ENCODE peak calls at places on chromosomes 2 and 18, in four cellular contexts. One of them, this sample, is unnamed.

GRCh38 chr2:207706936-207707860 is 4.2 kb upstream of the CCNYL1 start:
- DNase-seq in psoas muscle: no peak
- DNase-seq in HepG2: no peak
- DNase-seq in fibroblast of lung: no peak
- DNase-seq in this sample: no peak

GRCh38 chr2:53802617-53803115 is 15.8 kb downstream of the ERLEC1 start:
- DNase-seq in fibroblast of lung: no peak
- DNase-seq in psoas muscle: no peak
- DNase-seq in HepG2: no peak
- DNase-seq in this sample: no peak

GRCh38 chr2:203451011-203451410 is 84.1 kb downstream of the RAPH1 start:
- DNase-seq in HepG2: no peak
- DNase-seq in psoas muscle: no peak
- DNase-seq in fibroblast of lung: peak
- DNase-seq in this sample: no peak

GRCh38 chr2:120244656-120245519 is 7.8 kb upstream of the RALB start:
- DNase-seq in fibroblast of lung: no peak
- DNase-seq in HepG2: no peak
- DNase-seq in psoas muscle: no peak
- DNase-seq in this sample: no peak

GRCh38 chr2:152155209-152155608 is 20.4 kb downstream of the STAM2 start:
- DNase-seq in HepG2: peak
- DNase-seq in fibroblast of lung: no peak
- DNase-seq in psoas muscle: no peak
- DNase-seq in this sample: no peak

GRCh38 chr2:230418341-230419016 is 2.5 kb downstream of the SP100 start:
- DNase-seq in HepG2: no peak
- DNase-seq in fibroblast of lung: peak
- DNase-seq in psoas muscle: no peak
- DNase-seq in this sample: no peak

GRCh38 chr2:232611559-232612218 is 21.7 kb upstream of the EFHD1 start:
- DNase-seq in HepG2: peak
- DNase-seq in fibroblast of lung: peak
- DNase-seq in psoas muscle: peak
- DNase-seq in this sample: no peak

GRCh38 chr2:156118753-156119416 is 213.6 kb downstream of the NR4A2 start:
- DNase-seq in psoas muscle: no peak
- DNase-seq in HepG2: no peak
- DNase-seq in fibroblast of lung: no peak
- DNase-seq in this sample: no peak

GRCh38 chr2:44969936-44970335 is 28.4 kb downstream of the SIX3 start:
- DNase-seq in psoas muscle: no peak
- DNase-seq in fibroblast of lung: no peak
- DNase-seq in HepG2: no peak
- DNase-seq in this sample: no peak

GRCh38 chr2:46179037-46179621 is 118.1 kb upstream of the EPAS1 start:
- DNase-seq in psoas muscle: peak
- DNase-seq in HepG2: no peak
- DNase-seq in fibroblast of lung: peak
- DNase-seq in this sample: no peak

GRCh38 chr2:33188799-33189198 is 242.0 kb downstream of the LTBP1 start:
- DNase-seq in HepG2: no peak
- DNase-seq in psoas muscle: no peak
- DNase-seq in fibroblast of lung: no peak
- DNase-seq in this sample: no peak

DNA sequence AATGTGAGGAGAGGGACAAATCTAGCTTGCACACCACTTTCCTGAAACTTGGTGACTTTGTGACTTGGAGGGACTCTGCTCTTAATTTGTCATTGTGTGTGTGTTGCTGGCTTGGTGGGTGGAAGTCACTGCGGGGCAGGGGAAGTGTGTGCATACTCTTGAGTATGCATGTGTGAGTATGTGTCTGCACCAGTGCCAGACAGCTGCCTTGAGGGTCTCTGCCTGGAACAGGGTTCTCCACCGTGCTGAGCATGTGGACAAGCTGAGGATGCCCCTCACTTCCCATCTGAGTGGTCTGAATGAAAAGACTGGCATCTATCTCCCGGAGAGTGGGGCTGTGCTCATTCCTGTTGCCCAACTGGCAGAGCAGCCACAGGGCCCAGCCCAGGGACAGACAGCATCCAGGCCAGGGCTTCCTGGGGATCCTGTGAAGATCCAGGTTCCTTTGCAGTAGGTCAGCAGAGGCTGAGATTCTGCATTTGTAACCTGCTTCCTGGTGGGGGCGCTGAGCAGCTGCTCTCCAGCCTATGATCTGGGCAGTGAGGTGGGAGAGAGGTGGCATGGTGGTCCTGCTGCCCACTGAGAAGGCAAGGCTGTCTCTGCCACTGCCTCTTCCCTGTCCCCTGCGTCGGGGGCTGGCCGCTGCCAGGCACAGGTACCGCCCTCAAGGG is 138.9 kb upstream of the HAAO start:
- DNase-seq in fibroblast of lung: no peak
- DNase-seq in psoas muscle: no peak
- DNase-seq in HepG2: peak
- DNase-seq in this sample: no peak
- TF ChIP-seq CTCF in fibroblast of lung: peak
- TF ChIP-seq CTCF in psoas muscle: no peak
- TF ChIP-seq CTCF in HepG2: peak
- TF ChIP-seq CTCF in this sample: peak

GRCh38 chr2:241701405-241702154 is at the start of gene ING5:
- DNase-seq in psoas muscle: peak
- DNase-seq in fibroblast of lung: peak
- DNase-seq in HepG2: peak
- DNase-seq in this sample: peak
- TF ChIP-seq CTCF in psoas muscle: no peak
- TF ChIP-seq CTCF in fibroblast of lung: no peak
- TF ChIP-seq CTCF in HepG2: no peak
- TF ChIP-seq CTCF in this sample: no peak

DNA sequence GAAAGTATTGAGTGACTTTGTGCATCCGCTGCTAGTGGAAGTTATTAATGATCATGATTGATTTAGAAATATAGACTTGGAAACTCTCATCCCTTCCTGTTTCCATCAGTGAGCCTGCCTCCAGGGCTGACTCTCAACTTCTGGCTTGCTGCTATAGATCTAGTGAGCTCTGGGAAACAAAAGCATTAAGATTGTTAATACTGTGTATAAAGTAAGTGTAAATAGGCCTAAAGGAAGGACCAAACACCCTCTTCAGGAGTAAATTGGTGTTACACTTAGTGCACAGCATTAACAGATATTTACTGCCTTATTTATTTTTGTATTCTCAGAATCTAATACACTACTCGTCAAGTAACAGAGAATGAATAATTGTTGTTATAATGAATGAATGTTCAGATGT is 285.6 kb downstream of the THSD7B start:
- DNase-seq in psoas muscle: no peak
- DNase-seq in HepG2: no peak
- DNase-seq in fibroblast of lung: no peak
- DNase-seq in this sample: no peak
- TF ChIP-seq CTCF in psoas muscle: no peak
- TF ChIP-seq CTCF in HepG2: peak
- TF ChIP-seq CTCF in fibroblast of lung: no peak
- TF ChIP-seq CTCF in this sample: peak

DNA sequence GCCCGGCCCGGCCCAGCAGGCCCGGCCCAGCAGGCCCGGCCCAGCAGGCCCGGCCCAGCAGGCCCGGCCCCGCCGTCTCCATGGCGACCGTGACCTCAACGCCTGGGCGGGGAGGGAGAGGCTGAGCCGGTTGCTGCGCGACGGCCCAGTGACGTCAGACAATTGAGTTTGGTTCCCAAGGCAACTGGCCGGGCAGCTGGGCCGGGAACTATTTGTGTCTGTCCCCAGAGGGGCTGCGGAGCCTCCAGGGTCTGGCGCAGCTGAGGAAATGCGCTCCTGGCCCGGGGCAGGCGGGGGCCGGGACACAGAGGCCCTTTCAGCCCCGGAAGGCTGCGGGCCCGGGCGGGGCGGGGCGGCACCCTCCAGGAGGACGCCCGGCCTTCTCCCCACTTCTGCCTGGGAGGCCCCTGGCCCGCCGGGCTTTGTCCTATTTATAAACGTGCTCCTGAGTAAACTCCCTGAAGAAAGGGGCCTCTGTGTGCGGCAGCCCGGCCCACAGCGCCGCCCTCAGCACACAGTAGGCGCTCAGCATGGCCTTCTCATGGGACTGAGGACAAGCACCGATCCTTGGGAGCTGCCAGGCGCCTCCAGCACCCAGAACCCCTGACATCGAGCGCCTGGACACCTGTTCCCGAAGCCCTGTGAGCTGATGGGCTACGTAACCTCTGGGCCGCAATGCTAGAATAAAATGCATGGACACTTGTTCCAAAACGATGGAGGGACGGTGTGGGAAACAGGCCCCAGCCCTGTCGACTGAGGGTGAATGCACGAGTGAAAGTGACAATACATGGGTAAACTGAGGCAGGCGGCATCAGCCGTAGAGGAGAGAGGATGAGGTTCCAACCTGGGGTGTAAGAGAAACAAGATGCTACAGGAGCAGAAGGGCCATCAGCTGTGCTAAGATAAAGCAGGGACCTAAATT is 12.3 kb downstream of the TEX44 start:
- DNase-seq in fibroblast of lung: peak
- DNase-seq in HepG2: peak
- DNase-seq in psoas muscle: peak
- DNase-seq in this sample: peak
- TF ChIP-seq CTCF in fibroblast of lung: no peak
- TF ChIP-seq CTCF in HepG2: peak
- TF ChIP-seq CTCF in psoas muscle: no peak
- TF ChIP-seq CTCF in this sample: no peak

GRCh38 chr2:7752291-7752690 is 835.1 kb downstream of the RNF144A start:
- DNase-seq in psoas muscle: no peak
- DNase-seq in HepG2: no peak
- DNase-seq in fibroblast of lung: no peak
- DNase-seq in this sample: no peak

GRCh38 chr2:7753777-7754176 is 836.6 kb downstream of the RNF144A start:
- DNase-seq in psoas muscle: no peak
- DNase-seq in fibroblast of lung: no peak
- DNase-seq in HepG2: no peak
- DNase-seq in this sample: no peak

GRCh38 chr2:7759898-7760297 is 842.7 kb downstream of the RNF144A start:
- DNase-seq in fibroblast of lung: no peak
- DNase-seq in psoas muscle: no peak
- DNase-seq in HepG2: no peak
- DNase-seq in this sample: no peak

DNA sequence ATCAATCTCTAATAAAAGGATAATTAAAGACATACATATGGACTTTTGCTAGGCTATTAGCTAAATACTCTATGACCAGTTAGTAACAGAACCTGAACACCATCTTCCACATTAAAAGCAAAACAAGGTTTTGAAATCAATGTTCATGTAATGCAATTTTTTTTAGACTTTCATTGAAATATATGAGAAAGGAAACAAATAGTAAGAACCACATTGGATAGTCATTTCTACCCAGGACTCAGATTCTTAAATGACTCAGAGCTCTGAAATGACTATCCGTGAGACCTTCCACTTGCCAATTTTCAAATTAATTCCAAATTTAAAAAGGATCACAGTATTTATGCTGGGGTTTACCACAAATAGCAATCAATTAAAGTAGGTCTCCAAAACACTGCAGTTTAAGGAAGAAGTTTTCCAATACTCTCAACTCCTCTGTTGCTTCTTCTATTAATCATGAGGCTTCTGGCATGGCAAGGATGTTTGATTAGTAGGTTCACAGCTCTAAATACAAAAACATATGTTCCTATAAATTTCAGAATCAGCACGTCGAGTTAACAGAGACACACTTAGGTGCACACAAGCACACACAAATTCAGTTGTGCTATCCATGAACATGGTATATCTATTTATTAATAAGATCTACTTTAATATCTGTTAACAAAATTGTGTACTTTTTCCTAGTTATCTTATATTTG is 841.0 kb downstream of the RNF144A start:
- DNase-seq in HepG2: no peak
- DNase-seq in psoas muscle: no peak
- DNase-seq in fibroblast of lung: peak
- DNase-seq in this sample: no peak
- TF ChIP-seq CTCF in HepG2: no peak
- TF ChIP-seq CTCF in psoas muscle: no peak
- TF ChIP-seq CTCF in fibroblast of lung: no peak
- TF ChIP-seq CTCF in this sample: no peak

GRCh38 chr2:75290600-75291140 is 91.3 kb upstream of the TACR1 start:
- DNase-seq in psoas muscle: no peak
- DNase-seq in HepG2: no peak
- DNase-seq in fibroblast of lung: peak
- DNase-seq in this sample: no peak
- TF ChIP-seq CTCF in psoas muscle: peak
- TF ChIP-seq CTCF in HepG2: peak
- TF ChIP-seq CTCF in fibroblast of lung: peak
- TF ChIP-seq CTCF in this sample: peak

GRCh38 chr18:49548266-49548665 is 13.6 kb upstream of the LIPG start:
- DNase-seq in HepG2: peak
- DNase-seq in psoas muscle: no peak
- DNase-seq in fibroblast of lung: peak
- DNase-seq in this sample: no peak
- TF ChIP-seq CTCF in HepG2: no peak
- TF ChIP-seq CTCF in psoas muscle: no peak
- TF ChIP-seq CTCF in fibroblast of lung: no peak
- TF ChIP-seq CTCF in this sample: no peak

GRCh38 chr2:191320881-191321280 is 75.7 kb downstream of the MYO1B start:
- DNase-seq in psoas muscle: no peak
- DNase-seq in fibroblast of lung: no peak
- DNase-seq in HepG2: no peak
- DNase-seq in this sample: no peak
- TF ChIP-seq CTCF in psoas muscle: no peak
- TF ChIP-seq CTCF in fibroblast of lung: no peak
- TF ChIP-seq CTCF in HepG2: no peak
- TF ChIP-seq CTCF in this sample: no peak

This sample was measured in type B pancreatic cell.